ENCODE peak calls at places on chromosome 20, in five cellular contexts. One of them, this sample, is unnamed.

GRCh38 chr20:59458645-59459044 is 145.7 kb upstream of the PHACTR3 start:
- DNase-seq in ovary: no peak
- DNase-seq in mammary epithelial cell: no peak
- DNase-seq in heart right ventricle: no peak
- DNase-seq in colonic mucosa: no peak
- DNase-seq in this sample: no peak

GRCh38 chr20:4811661-4812181 is 90.0 kb downstream of the PRND start:
- DNase-seq in ovary: no peak
- DNase-seq in mammary epithelial cell: no peak
- DNase-seq in colonic mucosa: peak; percentile 53
- DNase-seq in heart right ventricle: peak; percentile 67
- DNase-seq in this sample: no peak

GRCh38 chr20:57135875-57136274 is 130.6 kb downstream of the BMP7 start:
- DNase-seq in heart right ventricle: no peak
- DNase-seq in colonic mucosa: no peak
- DNase-seq in ovary: no peak
- DNase-seq in mammary epithelial cell: no peak
- DNase-seq in this sample: no peak

GRCh38 chr20:57397004-57397692 is 6.0 kb downstream of the RBM38 start:
- DNase-seq in colonic mucosa: no peak
- DNase-seq in mammary epithelial cell: no peak
- DNase-seq in ovary: peak; percentile 43
- DNase-seq in heart right ventricle: no peak
- DNase-seq in this sample: no peak

GRCh38 chr20:24960861-24961260 is 11.8 kb downstream of the CST7 start:
- DNase-seq in mammary epithelial cell: no peak
- DNase-seq in colonic mucosa: no peak
- DNase-seq in heart right ventricle: no peak
- DNase-seq in ovary: no peak
- DNase-seq in this sample: peak; percentile 70

GRCh38 chr20:51955756-51956155 is 153.4 kb upstream of the SALL4 start:
- DNase-seq in heart right ventricle: no peak
- DNase-seq in ovary: no peak
- DNase-seq in colonic mucosa: no peak
- DNase-seq in mammary epithelial cell: no peak
- DNase-seq in this sample: peak; percentile 49

GRCh38 chr20:37336369-37337207 is 9.4 kb upstream of the SRC start:
- DNase-seq in mammary epithelial cell: no peak
- DNase-seq in heart right ventricle: peak; percentile 68
- DNase-seq in colonic mucosa: no peak
- DNase-seq in ovary: peak; percentile 66
- DNase-seq in this sample: no peak

GRCh38 chr20:31906001-31906400 is 35.6 kb downstream of the TTLL9 start:
- DNase-seq in heart right ventricle: no peak
- DNase-seq in mammary epithelial cell: no peak
- DNase-seq in ovary: no peak
- DNase-seq in colonic mucosa: no peak
- DNase-seq in this sample: no peak

GRCh38 chr20:48824830-48825550 is 2.8 kb downstream of the PREX1 start:
- DNase-seq in colonic mucosa: no peak
- DNase-seq in heart right ventricle: no peak
- DNase-seq in mammary epithelial cell: no peak
- DNase-seq in ovary: no peak
- DNase-seq in this sample: no peak

GRCh38 chr20:45934046-45934586 is 367 bp upstream of the PCIF1 start:
- DNase-seq in colonic mucosa: peak; percentile 71
- DNase-seq in mammary epithelial cell: no peak
- DNase-seq in heart right ventricle: peak; percentile 81
- DNase-seq in ovary: no peak
- DNase-seq in this sample: no peak

GRCh38 chr20:10553326-10553984 is 118.3 kb downstream of the SLX4IP start:
- DNase-seq in colonic mucosa: peak; percentile 70
- DNase-seq in heart right ventricle: peak; percentile 55
- DNase-seq in ovary: peak; percentile 66
- DNase-seq in mammary epithelial cell: peak; percentile 69
- DNase-seq in this sample: peak; percentile 74

GRCh38 chr20:31543966-31544598 is 29.8 kb downstream of the HM13 start:
- DNase-seq in ovary: no peak
- DNase-seq in mammary epithelial cell: peak; percentile 72
- DNase-seq in heart right ventricle: no peak
- DNase-seq in colonic mucosa: no peak
- DNase-seq in this sample: peak; percentile 72

GRCh38 chr20:16191496-16191895 is 381.8 kb downstream of the KIF16B start:
- DNase-seq in heart right ventricle: no peak
- DNase-seq in mammary epithelial cell: no peak
- DNase-seq in colonic mucosa: no peak
- DNase-seq in ovary: no peak
- DNase-seq in this sample: no peak

GRCh38 chr20:63186528-63187316 is 29.2 kb downstream of the YTHDF1 start:
- DNase-seq in ovary: no peak
- DNase-seq in mammary epithelial cell: peak; percentile 57
- DNase-seq in colonic mucosa: peak; percentile 35
- DNase-seq in heart right ventricle: no peak
- DNase-seq in this sample: peak; percentile 67

GRCh38 chr20:41169184-41169690 is 31.9 kb downstream of the PLCG1 start:
- DNase-seq in mammary epithelial cell: no peak
- DNase-seq in colonic mucosa: no peak
- DNase-seq in heart right ventricle: no peak
- DNase-seq in ovary: no peak
- DNase-seq in this sample: no peak

GRCh38 chr20:51388756-51389542 is 153.6 kb downstream of the NFATC2 start:
- DNase-seq in ovary: no peak
- DNase-seq in colonic mucosa: no peak
- DNase-seq in heart right ventricle: no peak
- DNase-seq in mammary epithelial cell: peak; percentile 13
- DNase-seq in this sample: peak; percentile 18

GRCh38 chr20:32456869-32457421 is 98.8 kb downstream of the ASXL1 start:
- DNase-seq in mammary epithelial cell: no peak
- DNase-seq in colonic mucosa: no peak
- DNase-seq in ovary: peak; percentile 77
- DNase-seq in heart right ventricle: peak; percentile 64
- DNase-seq in this sample: no peak

GRCh38 chr20:46400253-46400652 is 6.2 kb downstream of the ELMO2 start:
- DNase-seq in heart right ventricle: no peak
- DNase-seq in ovary: no peak
- DNase-seq in mammary epithelial cell: no peak
- DNase-seq in colonic mucosa: no peak
- DNase-seq in this sample: peak; percentile 46

GRCh38 chr20:57437672-57438330 is 46.6 kb downstream of the RBM38 start:
- DNase-seq in heart right ventricle: no peak
- DNase-seq in colonic mucosa: no peak
- DNase-seq in ovary: no peak
- DNase-seq in mammary epithelial cell: no peak
- DNase-seq in this sample: no peak

GRCh38 chr20:3174442-3175263 is 1.3 kb upstream of the LZTS3 start:
- DNase-seq in colonic mucosa: no peak
- DNase-seq in heart right ventricle: no peak
- DNase-seq in mammary epithelial cell: no peak
- DNase-seq in ovary: no peak
- DNase-seq in this sample: peak; percentile 35

GRCh38 chr20:60993647-60994046 is 258.4 kb upstream of the CDH4 start:
- DNase-seq in colonic mucosa: no peak
- DNase-seq in ovary: no peak
- DNase-seq in heart right ventricle: no peak
- DNase-seq in mammary epithelial cell: no peak
- DNase-seq in this sample: no peak

GRCh38 chr20:19885981-19886665 is 128.1 kb downstream of the RIN2 start:
- DNase-seq in ovary: peak; percentile 55
- DNase-seq in mammary epithelial cell: peak; percentile 41
- DNase-seq in heart right ventricle: peak; percentile 57
- DNase-seq in colonic mucosa: peak; percentile 89
- DNase-seq in this sample: peak; percentile 38

GRCh38 chr20:63908008-63908682 is 13.2 kb downstream of the DNAJC5 start:
- DNase-seq in heart right ventricle: no peak
- DNase-seq in mammary epithelial cell: no peak
- DNase-seq in colonic mucosa: peak; percentile 80
- DNase-seq in ovary: no peak
- DNase-seq in this sample: no peak

GRCh38 chr20:31560094-31560899 is 44.8 kb upstream of the ID1 start:
- DNase-seq in mammary epithelial cell: peak; percentile 76
- DNase-seq in colonic mucosa: peak; percentile 74
- DNase-seq in heart right ventricle: peak; percentile 66
- DNase-seq in ovary: no peak
- DNase-seq in this sample: peak; percentile 72

GRCh38 chr20:24337074-24337473 is 132.4 kb upstream of the SYNDIG1 start:
- DNase-seq in colonic mucosa: no peak
- DNase-seq in heart right ventricle: no peak
- DNase-seq in ovary: no peak
- DNase-seq in mammary epithelial cell: peak; percentile 90
- DNase-seq in this sample: peak; percentile 81

GRCh38 chr20:14919473-14920157 is 582.2 kb upstream of the FLRT3 start:
- DNase-seq in mammary epithelial cell: peak; percentile 72
- DNase-seq in colonic mucosa: peak; percentile 32
- DNase-seq in ovary: no peak
- DNase-seq in heart right ventricle: no peak
- DNase-seq in this sample: peak; percentile 86

GRCh38 chr20:18016772-18017171 is 40.9 kb downstream of the OVOL2 start:
- DNase-seq in colonic mucosa: no peak
- DNase-seq in heart right ventricle: no peak
- DNase-seq in ovary: no peak
- DNase-seq in mammary epithelial cell: no peak
- DNase-seq in this sample: no peak

GRCh38 chr20:18024606-18025127 is 33.0 kb downstream of the OVOL2 start:
- DNase-seq in mammary epithelial cell: no peak
- DNase-seq in colonic mucosa: no peak
- DNase-seq in heart right ventricle: no peak
- DNase-seq in ovary: no peak
- DNase-seq in this sample: no peak

GRCh38 chr20:18019068-18019467 is 38.6 kb downstream of the OVOL2 start:
- DNase-seq in colonic mucosa: no peak
- DNase-seq in heart right ventricle: no peak
- DNase-seq in ovary: no peak
- DNase-seq in mammary epithelial cell: no peak
- DNase-seq in this sample: peak; percentile 28

GRCh38 chr20:18018100-18018499 is 39.6 kb downstream of the OVOL2 start:
- DNase-seq in mammary epithelial cell: no peak
- DNase-seq in heart right ventricle: no peak
- DNase-seq in colonic mucosa: no peak
- DNase-seq in ovary: no peak
- DNase-seq in this sample: no peak

GRCh38 chr20:18020931-18021330 is 36.8 kb downstream of the OVOL2 start:
- DNase-seq in ovary: no peak
- DNase-seq in colonic mucosa: no peak
- DNase-seq in mammary epithelial cell: no peak
- DNase-seq in heart right ventricle: no peak
- DNase-seq in this sample: no peak
- TF ChIP-seq CTCF in ovary: no peak
- TF ChIP-seq CTCF in colonic mucosa: no peak
- TF ChIP-seq CTCF in mammary epithelial cell: no peak
- TF ChIP-seq CTCF in heart right ventricle: no peak
- TF ChIP-seq CTCF in this sample: no peak

GRCh38 chr20:21702001-21702400 is 3.5 kb upstream of the PAX1 start:
- DNase-seq in mammary epithelial cell: no peak
- DNase-seq in ovary: no peak
- DNase-seq in colonic mucosa: no peak
- DNase-seq in heart right ventricle: no peak
- DNase-seq in this sample: no peak
- H3K4me3 ChIP-seq in mammary epithelial cell: no peak overlapping the region
- H3K4me3 ChIP-seq in ovary: no peak overlapping the region
- H3K4me3 ChIP-seq in colonic mucosa: no peak overlapping the region
- H3K4me3 ChIP-seq in heart right ventricle: no peak overlapping the region
- H3K4me3 ChIP-seq in this sample: no peak overlapping the region

DNA sequence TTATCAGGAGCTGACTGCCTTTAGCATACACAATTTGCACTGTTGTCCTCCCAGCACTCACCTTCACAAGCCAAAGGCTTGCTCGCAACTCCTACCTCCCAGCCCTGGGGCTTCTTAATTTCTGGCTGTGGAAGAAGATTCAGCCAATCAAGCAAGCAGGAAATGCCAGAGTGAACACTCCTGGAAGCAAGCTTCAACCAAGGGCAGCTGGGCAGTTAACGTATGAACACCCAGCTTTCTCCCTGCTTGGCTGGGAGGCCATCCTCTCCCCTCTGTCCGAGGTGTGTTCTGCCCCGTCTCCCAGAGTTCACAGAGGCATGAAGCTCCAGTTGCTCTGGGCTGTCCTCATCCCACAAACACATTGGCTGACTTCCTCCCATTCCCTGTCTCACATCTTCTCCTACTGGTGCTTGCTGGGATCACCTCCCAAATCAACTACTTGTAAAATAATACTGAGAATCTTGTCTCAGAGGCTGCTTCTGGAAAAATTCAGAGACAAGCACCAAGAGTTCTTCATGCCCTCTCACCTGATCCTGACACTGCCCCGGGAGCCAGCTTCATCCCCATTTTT is 15.3 kb upstream of the SRSF6 start:
- DNase-seq in ovary: no peak
- DNase-seq in heart right ventricle: no peak
- DNase-seq in colonic mucosa: no peak
- DNase-seq in mammary epithelial cell: peak; percentile 10
- DNase-seq in this sample: peak; percentile 9
- TF ChIP-seq CTCF in ovary: no peak
- TF ChIP-seq CTCF in heart right ventricle: no peak
- TF ChIP-seq CTCF in colonic mucosa: no peak
- TF ChIP-seq CTCF in mammary epithelial cell: peak; percentile 39
- TF ChIP-seq CTCF in this sample: no peak

GRCh38 chr20:53922901-53923314 is 147.5 kb downstream of the BCAS1 start:
- DNase-seq in heart right ventricle: no peak
- DNase-seq in colonic mucosa: no peak
- DNase-seq in mammary epithelial cell: no peak
- DNase-seq in ovary: no peak
- DNase-seq in this sample: peak; percentile 37

GRCh38 chr20:53925651-53926401 is 144.6 kb downstream of the BCAS1 start:
- DNase-seq in heart right ventricle: no peak
- DNase-seq in colonic mucosa: no peak
- DNase-seq in mammary epithelial cell: no peak
- DNase-seq in ovary: no peak
- DNase-seq in this sample: peak; percentile 59

GRCh38 chr20:53926428-53927028 is 143.9 kb downstream of the BCAS1 start:
- DNase-seq in colonic mucosa: peak; percentile 40
- DNase-seq in ovary: no peak
- DNase-seq in heart right ventricle: no peak
- DNase-seq in mammary epithelial cell: peak; percentile 99
- DNase-seq in this sample: peak; percentile 100

GRCh38 chr20:53921443-53921973 is 148.9 kb downstream of the BCAS1 start:
- DNase-seq in mammary epithelial cell: no peak
- DNase-seq in heart right ventricle: no peak
- DNase-seq in colonic mucosa: no peak
- DNase-seq in ovary: no peak
- DNase-seq in this sample: no peak

DNA sequence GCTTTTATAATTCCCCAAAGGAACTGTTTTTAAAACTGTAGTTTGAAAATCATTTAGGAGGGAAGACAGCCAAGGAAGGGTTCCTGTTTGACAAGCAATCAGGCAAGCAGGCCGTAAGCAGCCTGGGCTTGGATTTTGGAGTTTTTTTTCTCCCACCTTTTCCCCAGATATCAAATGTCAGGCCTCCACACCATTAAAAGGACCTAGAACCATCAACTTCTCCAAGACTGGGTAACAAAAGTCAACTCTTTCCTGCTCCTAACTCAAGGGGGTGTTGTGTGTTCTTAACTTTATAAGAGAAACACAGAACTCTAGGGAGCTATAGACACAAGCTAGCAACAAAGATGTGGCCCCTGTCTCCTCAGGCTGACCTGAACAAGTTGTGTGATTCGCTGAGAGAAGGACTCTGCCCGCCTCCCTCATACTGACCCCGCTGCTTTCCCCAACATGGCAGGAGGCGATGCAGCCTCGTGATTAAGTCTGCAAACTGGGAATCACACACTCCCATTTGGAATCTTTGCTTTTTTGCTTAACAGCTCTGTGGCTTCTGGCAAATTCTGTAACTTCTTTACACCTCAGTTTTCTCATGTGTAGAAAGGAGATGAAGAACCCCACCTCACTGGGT is 146.5 kb downstream of the BCAS1 start:
- DNase-seq in heart right ventricle: no peak
- DNase-seq in ovary: no peak
- DNase-seq in mammary epithelial cell: no peak
- DNase-seq in colonic mucosa: no peak
- DNase-seq in this sample: no peak
- H3K4me3 ChIP-seq in heart right ventricle: no peak overlapping the region
- H3K4me3 ChIP-seq in ovary: no peak overlapping the region
- H3K4me3 ChIP-seq in mammary epithelial cell: no peak overlapping the region
- H3K4me3 ChIP-seq in colonic mucosa: no peak overlapping the region
- H3K4me3 ChIP-seq in this sample: no peak overlapping the region

This sample was measured in bronchial epithelial cell.